ENCODE peak calls at places on chromosomes 5 and 9, in eight cellular contexts. R is T47D; U is NCI-H1092 treated with DMSO at 0.1 percent for 48 hours; D is G401; Z is epithelial cell of proximal tubule; S is CD4-positive, CD25-positive, alpha-beta regulatory T cell; A is tibial nerve; J is MM.1S. P is an unnamed sample.

GRCh38 chr9:36138496-36138895 is 2.0 kb downstream of the GLIPR2 start:
- DNase-seq in R (no peak), U (no peak), D (no peak), Z (no peak), S (no peak), A (no peak), J (no peak), P (no peak)

GRCh38 chr5:134143964-134144941 is 29.8 kb downstream of the TCF7 start:
- DNase-seq in R (no peak), U (no peak), D (no peak), Z (no peak), S (no peak), A (no peak), J (no peak), P (no peak)

GRCh38 chr5:173089581-173089980 is 33.4 kb downstream of the CREBRF start:
- DNase-seq in R (no peak), U (no peak), D (no peak), Z (no peak), S (no peak), A (no peak), J (no peak), P (no peak)

GRCh38 chr9:116096046-116096445 is 57.5 kb upstream of the PAPPA start:
- DNase-seq in R (no peak), U (no peak), D (no peak), Z (no peak), S (no peak), A (no peak), J (no peak), P (no peak)

GRCh38 chr9:77899679-77900354 is 131.8 kb downstream of the GNAQ start:
- DNase-seq in R (no peak), U (no peak), D (no peak), Z (peak; percentile 52), S (no peak), A (no peak), J (no peak), P (no peak)

GRCh38 chr5:171428849-171429542 is 9.5 kb downstream of the FGF18 start:
- DNase-seq in R (no peak), U (no peak), D (no peak), Z (no peak), S (no peak), A (no peak), J (no peak), P (no peak)

GRCh38 chr9:83472221-83472665 is 66.0 kb downstream of the FRMD3 start:
- DNase-seq in R (no peak), U (no peak), D (no peak), Z (no peak), S (no peak), A (no peak), J (no peak), P (no peak)

GRCh38 chr5:35091734-35092133 is 44.0 kb upstream of the AGXT2 start:
- DNase-seq in R (no peak), U (no peak), D (no peak), Z (no peak), S (no peak), A (no peak), J (no peak), P (no peak)

GRCh38 chr5:72141440-72142271 is 34.4 kb downstream of the MAP1B start:
- DNase-seq in R (no peak), U (no peak), D (no peak), Z (no peak), S (no peak), A (no peak), J (no peak), P (no peak)

GRCh38 chr9:124733964-124734740 is 37.0 kb downstream of the NR6A1 start:
- DNase-seq in R (no peak), U (no peak), D (no peak), Z (no peak), S (no peak), A (no peak), J (peak; percentile 87), P (no peak)

GRCh38 chr5:42810905-42811590 is 644 bp downstream of the SELENOP start:
- DNase-seq in R (no peak), U (no peak), D (no peak), Z (no peak), S (no peak), A (no peak), J (no peak), P (no peak)